ENCODE peak calls at places on chromosomes 16 and 17, in ten cellular contexts. T is fibroblast of pulmonary artery, V is GM10248, P is ovary, L is transverse colon, Y is dorsolateral prefrontal cortex, F is epithelial cell of esophagus, C is IMR-90, R is uterus, D is retinal pigment epithelial cell. A is an unnamed sample.

GRCh38 chr16:49452568-49452967 is 79.0 kb downstream of the C16orf78 start:
- DNase-seq in T (no peak), V (no peak), P (no peak), L (no peak), Y (no peak), F (no peak), C (no peak), R (no peak), D (no peak), A (no peak)

GRCh38 chr17:4497101-4497824 is 1.4 kb upstream of the SPNS2 start:
- DNase-seq in T (no peak), V (peak), P (no peak), L (no peak), Y (no peak), F (peak), C (peak), R (no peak), D (peak), A (peak)

GRCh38 chr17:55760643-55761355 is 9.9 kb downstream of the PCTP start:
- DNase-seq in T (peak), V (no peak), P (no peak), L (no peak), Y (no peak), F (no peak), C (no peak), R (no peak), D (no peak), A (no peak)

GRCh38 chr16:49700928-49701685 is 154.8 kb downstream of the ZNF423 start:
- DNase-seq in T (peak), V (no peak), P (no peak), L (no peak), Y (no peak), F (no peak), C (no peak), R (peak), D (no peak), A (no peak)

GRCh38 chr17:15268465-15268864 is 3.3 kb upstream of the PMP22 start:
- DNase-seq in T (no peak), V (no peak), P (no peak), L (no peak), Y (no peak), F (no peak), C (peak), R (peak), D (no peak), A (no peak)

GRCh38 chr17:39963826-39964225 is 1.0 kb downstream of the GSDMA start:
- DNase-seq in T (no peak), V (no peak), P (no peak), L (no peak), Y (no peak), F (peak), C (no peak), R (no peak), D (no peak), A (no peak)

GRCh38 chr17:48488548-48489106 is 42.2 kb downstream of the HOXB1 start:
- DNase-seq in T (no peak), V (no peak), P (no peak), L (no peak), Y (no peak), F (no peak), C (no peak), R (no peak), D (no peak), A (no peak)

GRCh38 chr17:40963838-40964237 is 2.9 kb downstream of the KRT39 start:
- DNase-seq in T (peak), V (peak), P (no peak), L (no peak), Y (no peak), F (peak), C (no peak), R (no peak), D (no peak), A (no peak)

GRCh38 chr17:18224428-18225120 is 861 bp upstream of the LLGL1 start:
- DNase-seq in T (peak), V (no peak), P (no peak), L (no peak), Y (no peak), F (no peak), C (peak), R (peak), D (no peak), A (no peak)

GRCh38 chr17:36869856-36870617 is 67.2 kb upstream of the LHX1 start:
- DNase-seq in T (peak), V (no peak), P (no peak), L (no peak), Y (no peak), F (peak), C (peak), R (no peak), D (no peak), A (no peak)

GRCh38 chr17:64492481-64493109 is 4.3 kb downstream of the POLG2 start:
- DNase-seq in T (peak), V (no peak), P (no peak), L (no peak), Y (no peak), F (peak), C (no peak), R (no peak), D (no peak), A (no peak)

GRCh38 chr17:3683054-3683511 is 12.9 kb downstream of the P2RX5 start:
- DNase-seq in T (peak), V (peak), P (no peak), L (peak), Y (no peak), F (peak), C (no peak), R (no peak), D (no peak), A (peak)

GRCh38 chr17:35559495-35559894 is 1.1 kb downstream of the SLFN14 start:
- DNase-seq in T (no peak), V (no peak), P (no peak), L (no peak), Y (no peak), F (no peak), C (no peak), R (no peak), D (no peak), A (no peak)

GRCh38 chr16:57462978-57463362 is 491 bp downstream of the POLR2C start:
- DNase-seq in T (no peak), V (peak), P (no peak), L (no peak), Y (no peak), F (no peak), C (no peak), R (no peak), D (no peak), A (no peak)

GRCh38 chr16:21523411-21524067 is 75.8 kb upstream of the METTL9 start:
- DNase-seq in T (no peak), V (no peak), P (no peak), L (no peak), Y (peak), F (no peak), C (no peak), R (no peak), D (no peak), A (no peak)

GRCh38 chr17:36938566-36939058 is 1.3 kb downstream of the LHX1 start:
- DNase-seq in T (no peak), V (no peak), P (no peak), L (no peak), Y (no peak), F (no peak), C (no peak), R (no peak), D (no peak), A (no peak)

GRCh38 chr17:11813278-11813677 is 184.0 kb downstream of the ZNF18 start:
- DNase-seq in T (no peak), V (no peak), P (no peak), L (no peak), Y (no peak), F (no peak), C (no peak), R (no peak), D (no peak), A (no peak)

GRCh38 chr16:80704751-80705150 is 99.6 kb downstream of the CDYL2 start:
- DNase-seq in T (no peak), V (no peak), P (no peak), L (no peak), Y (no peak), F (no peak), C (no peak), R (no peak), D (no peak), A (no peak)

GRCh38 chr16:51035110-51035498 is 116.0 kb downstream of the SALL1 start:
- DNase-seq in T (no peak), V (no peak), P (no peak), L (no peak), Y (no peak), F (no peak), C (no peak), R (no peak), D (no peak), A (peak)

GRCh38 chr17:71959129-71959528 is 161.7 kb upstream of the SOX9 start:
- DNase-seq in T (peak), V (no peak), P (no peak), L (no peak), Y (no peak), F (peak), C (peak), R (no peak), D (no peak), A (no peak)
- TF ChIP-seq CTCF in T (peak), V (no peak), P (no peak), L (peak), Y (no peak), F (peak), C (peak), R (no peak), D (peak), A (peak)

GRCh38 chr16:78005881-78006280 is 16.5 kb upstream of the CLEC3A start:
- DNase-seq in T (no peak), V (peak), P (no peak), L (no peak), Y (no peak), F (no peak), C (no peak), R (no peak), D (no peak), A (no peak)
- TF ChIP-seq CTCF in T (peak), V (peak), P (no peak), L (no peak), Y (no peak), F (no peak), C (peak), R (no peak), D (peak), A (peak)

DNA sequence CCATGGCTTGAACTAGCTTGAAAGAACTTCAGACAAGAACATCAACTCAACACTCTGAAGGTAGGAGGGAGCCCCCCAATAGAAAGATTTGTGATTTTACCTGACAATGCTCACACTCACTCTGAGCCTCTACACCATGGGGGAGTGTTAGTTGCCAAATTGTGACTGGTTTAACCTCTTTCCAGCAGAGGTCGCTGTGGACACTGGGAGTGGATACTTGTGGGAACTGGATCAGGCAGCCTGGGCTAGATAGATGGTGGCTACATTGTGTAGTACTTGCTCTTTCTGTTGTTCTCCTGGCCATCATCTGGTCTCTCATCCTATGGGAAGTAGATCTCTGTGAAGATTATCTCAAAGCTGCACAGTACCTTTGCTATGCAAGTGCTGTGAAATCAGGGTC is 2.9 kb downstream of the SMPD3 start:
- DNase-seq in T (peak), V (peak), P (no peak), L (peak), Y (peak), F (peak), C (peak), R (no peak), D (no peak), A (no peak)
- TF ChIP-seq CTCF in T (peak), V (peak), P (no peak), L (peak), Y (peak), F (peak), C (peak), R (no peak), D (peak), A (peak)

DNA sequence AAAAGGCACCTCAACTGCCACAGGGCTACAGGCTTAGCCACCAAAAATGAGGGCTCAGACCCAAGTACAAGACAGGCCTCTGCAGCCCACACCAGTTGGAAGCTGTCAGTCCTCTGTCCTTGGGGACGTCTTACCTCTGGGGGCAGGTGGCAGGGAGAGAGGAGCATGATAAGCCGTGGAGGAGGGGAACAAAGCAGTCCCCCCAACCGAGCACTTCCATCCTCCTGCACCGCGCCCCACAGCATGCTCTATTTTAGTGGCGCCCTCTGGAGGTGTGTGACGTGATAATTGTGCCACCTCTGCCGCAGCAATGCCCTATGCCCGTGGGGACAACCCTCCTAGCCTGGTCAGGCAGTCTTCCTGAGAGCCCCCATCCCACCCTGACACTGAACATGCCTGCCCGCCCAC is 13.6 kb downstream of the G6PC3 start:
- DNase-seq in T (no peak), V (peak), P (no peak), L (no peak), Y (no peak), F (peak), C (no peak), R (no peak), D (no peak), A (no peak)
- TF ChIP-seq CTCF in T (peak), V (peak), P (no peak), L (no peak), Y (peak), F (peak), C (no peak), R (no peak), D (peak), A (peak)

DNA sequence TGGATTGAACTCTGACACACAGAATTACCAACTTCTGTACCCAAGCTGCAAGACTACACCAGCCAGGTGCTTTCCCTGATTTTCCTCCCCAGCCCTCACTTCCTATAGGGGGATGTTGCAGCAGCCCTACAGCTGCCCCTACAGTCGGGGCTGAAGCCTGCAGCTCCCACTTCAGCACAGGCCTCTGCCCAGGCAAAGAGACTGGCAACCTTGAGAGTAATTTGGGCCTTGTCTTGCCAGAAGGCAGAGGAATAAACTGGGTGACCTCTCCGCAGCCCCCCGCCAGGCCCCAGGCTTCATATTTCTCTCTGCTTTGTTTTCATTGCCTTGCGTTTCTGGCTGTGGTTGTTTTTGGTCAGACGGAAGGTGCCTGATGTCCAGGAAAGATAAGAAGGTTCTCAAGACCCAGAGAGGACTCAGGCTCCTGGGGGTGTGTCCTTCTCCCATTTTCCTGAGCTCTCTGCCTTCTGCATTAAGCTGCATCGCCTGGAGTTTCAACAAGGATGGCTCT is 32.0 kb downstream of the SLC6A4 start:
- DNase-seq in T (no peak), V (no peak), P (no peak), L (no peak), Y (no peak), F (no peak), C (no peak), R (no peak), D (no peak), A (no peak)
- TF ChIP-seq CTCF in T (no peak), V (peak), P (no peak), L (no peak), Y (no peak), F (no peak), C (no peak), R (no peak), D (no peak), A (peak)

GRCh38 chr16:2093793-2094192 is 41.9 kb downstream of the PKD1 start:
- DNase-seq in T (no peak), V (no peak), P (no peak), L (no peak), Y (no peak), F (no peak), C (no peak), R (no peak), D (no peak), A (no peak)

GRCh38 chr16:2090481-2090797 is 42.7 kb downstream of the TSC2 start:
- DNase-seq in T (no peak), V (no peak), P (peak), L (peak), Y (no peak), F (no peak), C (no peak), R (no peak), D (no peak), A (no peak)

GRCh38 chr16:2091722-2092620 is 43.7 kb downstream of the PKD1 start:
- DNase-seq in T (no peak), V (no peak), P (no peak), L (peak), Y (no peak), F (no peak), C (no peak), R (no peak), D (no peak), A (no peak)

GRCh38 chr16:2090819-2091721 is 43.3 kb downstream of the TSC2 start:
- DNase-seq in T (peak), V (peak), P (peak), L (peak), Y (no peak), F (peak), C (no peak), R (no peak), D (no peak), A (no peak)

DNA sequence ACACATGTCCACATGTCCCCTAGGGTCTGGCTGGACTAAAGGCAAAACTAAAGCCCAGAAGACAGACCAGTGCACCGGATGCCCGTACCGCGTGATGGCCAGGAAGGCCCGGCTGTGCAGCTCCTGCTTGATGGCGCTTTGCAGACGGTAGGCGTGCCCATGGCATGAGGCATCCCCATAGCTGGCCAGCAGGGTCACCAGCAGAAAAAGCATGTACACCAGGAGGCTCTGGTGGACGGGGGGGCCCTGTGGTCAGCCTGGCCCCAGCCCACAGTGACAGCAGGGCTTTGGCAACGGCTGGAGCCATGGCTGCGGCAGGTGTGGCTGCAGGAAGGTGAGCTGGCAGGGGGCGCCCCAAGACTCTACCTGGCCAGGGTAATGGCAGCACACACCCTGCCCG is 42.8 kb downstream of the PKD1 start:
- DNase-seq in T (no peak), V (no peak), P (no peak), L (no peak), Y (no peak), F (no peak), C (no peak), R (no peak), D (no peak), A (no peak)
- TF ChIP-seq CTCF in T (no peak), V (no peak), P (no peak), L (no peak), Y (no peak), F (no peak), C (no peak), R (no peak), D (no peak), A (no peak)

DNA sequence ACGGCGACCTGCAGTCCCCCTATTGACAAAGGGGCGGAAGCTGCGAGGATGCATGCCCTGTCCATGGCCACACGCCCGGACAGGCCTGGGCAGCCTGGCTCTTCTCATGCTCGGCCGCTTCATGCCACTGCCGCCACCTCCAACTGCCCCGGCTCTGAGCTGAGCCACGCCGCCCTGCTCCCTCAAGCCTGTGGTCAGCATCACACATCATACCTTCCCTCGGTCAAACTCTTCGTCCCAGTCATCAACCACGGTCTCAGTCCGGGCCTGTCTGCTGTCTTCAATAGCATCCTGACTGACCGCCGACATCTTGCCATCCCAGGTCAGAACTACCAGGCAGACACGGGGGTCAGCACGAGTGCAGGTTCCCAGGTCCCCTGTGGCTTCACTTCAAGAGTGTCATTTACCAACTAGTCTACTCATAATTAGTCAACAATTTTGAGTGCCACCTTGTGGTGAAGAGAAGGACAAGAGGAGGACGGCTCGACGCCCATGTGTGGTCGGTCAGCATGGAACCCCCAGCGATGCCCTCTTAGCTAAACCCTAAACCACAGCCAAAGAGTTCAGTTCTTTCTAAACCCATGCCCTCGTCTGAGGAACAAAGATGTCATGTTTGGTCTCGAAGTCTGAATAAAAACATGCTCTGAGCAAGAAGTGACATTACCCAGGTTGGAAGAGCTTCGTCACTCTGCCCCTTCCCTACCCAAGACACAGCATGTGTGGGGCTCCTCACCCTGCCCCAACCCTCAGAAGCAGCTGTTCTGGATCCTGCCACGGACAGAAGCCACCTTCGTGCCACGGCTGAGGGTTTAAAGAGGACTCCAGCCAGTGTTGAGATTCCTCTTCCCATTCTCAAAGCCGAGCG is 16.9 kb upstream of the CYTH1 start:
- DNase-seq in T (peak), V (peak), P (no peak), L (no peak), Y (no peak), F (peak), C (peak), R (no peak), D (no peak), A (no peak)
- TF ChIP-seq CTCF in T (peak), V (peak), P (no peak), L (peak), Y (peak), F (peak), C (peak), R (peak), D (peak), A (peak)